ENCODE peak calls at places on chromosomes 5 and 9, in four cellular contexts. X is neuronal stem cell, L is mesenchymal stem cell, D is trophoblast cell. P is an unnamed sample.

GRCh38 chr9:2126331-2126789 is 111.2 kb downstream of the SMARCA2 start:
- DNase-seq in D (no peak), X (no peak), L (peak), P (no peak)

GRCh38 chr5:169801324-169801777 is 164.3 kb downstream of the DOCK2 start:
- DNase-seq in L (peak), X (no peak), D (peak), P (no peak)

GRCh38 chr5:142239394-142240159 is 85.2 kb downstream of the SPRY4 start:
- DNase-seq in L (no peak), D (peak), X (no peak), P (no peak)

GRCh38 chr5:370959-371810 is 49.7 kb downstream of the AHRR start:
- DNase-seq in D (no peak), X (no peak), L (peak), P (peak)

GRCh38 chr9:93256878-93257807 is 73.2 kb downstream of the WNK2 start:
- DNase-seq in D (no peak), L (no peak), X (no peak), P (peak)

GRCh38 chr9:127968717-127969383 is 11.9 kb downstream of the EEIG1 start:
- DNase-seq in L (peak), D (peak), X (no peak), P (no peak)

GRCh38 chr5:77015938-77016569 is 14.2 kb upstream of the AGGF1 start:
- DNase-seq in X (peak), D (peak), L (peak), P (peak)

GRCh38 chr5:41363343-41363986 is 146.9 kb downstream of the PLCXD3 start:
- DNase-seq in X (no peak), D (no peak), L (no peak), P (no peak)

GRCh38 chr5:32462618-32463017 is 18.1 kb upstream of the ZFR start:
- DNase-seq in D (peak), L (peak), X (no peak), P (no peak)

GRCh38 chr5:151141535-151141934 is 16.0 kb downstream of the ANXA6 start:
- DNase-seq in L (no peak), D (no peak), X (no peak), P (peak)

GRCh38 chr5:118722165-118723020 is 266.0 kb downstream of the DTWD2 start:
- DNase-seq in X (no peak), D (peak), L (no peak), P (no peak)
- H2AFZ ChIP-seq in X (no peak), D (no peak), L (no peak), P (no peak)

GRCh38 chr9:132586830-132587483 is 4.6 kb downstream of the BARHL1 start:
- DNase-seq in X (no peak), D (no peak), L (no peak), P (no peak)

GRCh38 chr9:132588501-132589147 is 6.2 kb downstream of the BARHL1 start:
- DNase-seq in L (no peak), D (peak), X (no peak), P (no peak)

GRCh38 chr9:132585954-132586829 is 3.8 kb downstream of the BARHL1 start:
- DNase-seq in L (no peak), X (no peak), D (no peak), P (no peak)

GRCh38 chr9:132588098-132588497 is 5.7 kb downstream of the BARHL1 start:
- DNase-seq in L (no peak), X (no peak), D (no peak), P (no peak)

DNA sequence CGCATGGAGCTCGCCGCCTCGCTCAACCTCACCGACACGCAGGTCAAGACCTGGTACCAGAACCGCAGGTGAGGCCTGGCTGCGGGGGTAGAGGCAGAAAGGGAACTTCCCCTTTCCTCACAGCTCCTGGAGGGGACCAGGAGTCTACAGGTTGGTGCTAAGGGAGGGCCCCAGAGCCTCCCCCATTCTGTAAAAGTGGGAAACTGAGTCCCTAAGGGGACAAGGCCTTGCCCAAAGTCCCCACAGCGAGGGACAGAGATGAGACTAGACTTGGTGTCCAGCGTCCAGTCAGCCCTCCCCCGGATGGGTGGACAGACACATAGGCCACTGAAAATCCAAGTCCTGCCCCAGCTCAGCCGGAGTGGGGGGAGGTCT is 5.1 kb downstream of the BARHL1 start:
- DNase-seq in D (no peak), L (no peak), X (no peak), P (no peak)
- H2BK12ac ChIP-seq in D (no peak), L (no peak), X (no peak), P (no peak)

GRCh38 chr5:180175015-180175431 is 34.0 kb downstream of the RASGEF1C start:
- DNase-seq in D (no peak), X (no peak), L (no peak), P (no peak)

GRCh38 chr5:180173875-180174586 is 35.0 kb downstream of the RASGEF1C start:
- DNase-seq in L (peak), D (no peak), X (no peak), P (no peak)

GRCh38 chr5:180173198-180173544 is 35.8 kb downstream of the RASGEF1C start:
- DNase-seq in L (no peak), X (no peak), D (no peak), P (no peak)

GRCh38 chr5:180176191-180176590 is 32.8 kb downstream of the RASGEF1C start:
- DNase-seq in X (no peak), L (no peak), D (no peak), P (no peak)

GRCh38 chr5:180174587-180174972 is 34.4 kb downstream of the RASGEF1C start:
- DNase-seq in X (no peak), L (no peak), D (no peak), P (no peak)
- H4K91ac ChIP-seq in X (no peak), L (no peak), D (no peak), P (no peak)

GRCh38 chr9:75653750-75654149 is 236.7 kb upstream of the PCSK5 start:
- DNase-seq in L (no peak), D (no peak), X (no peak), P (no peak)

GRCh38 chr9:75648021-75648420 is 242.5 kb upstream of the PCSK5 start:
- DNase-seq in L (no peak), D (no peak), X (no peak), P (no peak)

GRCh38 chr9:75653335-75653734 is 237.1 kb upstream of the PCSK5 start:
- DNase-seq in D (no peak), X (no peak), L (no peak), P (no peak)

GRCh38 chr9:75649060-75649459 is 241.4 kb upstream of the PCSK5 start:
- DNase-seq in L (no peak), X (no peak), D (no peak), P (no peak)

DNA sequence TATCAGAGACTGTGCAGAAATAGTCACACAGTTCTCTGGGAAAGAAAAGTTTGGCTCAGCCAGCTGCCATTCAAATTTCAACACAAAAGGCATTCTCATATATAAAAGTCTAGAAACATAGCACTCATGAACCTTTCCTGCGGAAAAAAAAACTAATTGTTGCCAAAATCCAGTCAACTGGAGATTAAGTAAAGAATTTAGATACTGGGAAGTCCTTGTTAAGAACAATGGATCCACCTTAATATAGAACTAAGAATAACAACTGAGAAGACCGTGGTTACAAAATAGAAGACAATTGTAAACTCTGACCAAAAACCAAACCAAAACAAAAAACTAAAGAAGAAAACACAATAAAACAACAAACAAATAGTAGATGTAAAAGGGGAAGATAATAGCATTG is 238.8 kb upstream of the PCSK5 start:
- DNase-seq in X (no peak), L (no peak), D (no peak), P (no peak)
- H2AFZ ChIP-seq in X (no peak), L (no peak), D (no peak), P (no peak)

GRCh38 chr9:34793428-34793827 is 83.5 kb upstream of the CCL21 start:
- DNase-seq in X (no peak), D (no peak), L (no peak), P (no peak)

GRCh38 chr9:34796924-34797323 is 87.0 kb upstream of the CCL21 start:
- DNase-seq in X (no peak), L (no peak), D (peak), P (peak)

GRCh38 chr9:34797367-34797766 is 87.4 kb upstream of the CCL21 start:
- DNase-seq in D (no peak), L (no peak), X (no peak), P (no peak)
- H2BK12ac ChIP-seq in D (no peak), L (no peak), X (no peak), P (no peak)

GRCh38 chr5:135565691-135566421 is 12.9 kb downstream of the CXCL14 start:
- DNase-seq in X (peak), D (peak), L (peak), P (peak)
- H4K91ac ChIP-seq in X (no peak), D (no peak), L (no peak), P (no peak)

DNA sequence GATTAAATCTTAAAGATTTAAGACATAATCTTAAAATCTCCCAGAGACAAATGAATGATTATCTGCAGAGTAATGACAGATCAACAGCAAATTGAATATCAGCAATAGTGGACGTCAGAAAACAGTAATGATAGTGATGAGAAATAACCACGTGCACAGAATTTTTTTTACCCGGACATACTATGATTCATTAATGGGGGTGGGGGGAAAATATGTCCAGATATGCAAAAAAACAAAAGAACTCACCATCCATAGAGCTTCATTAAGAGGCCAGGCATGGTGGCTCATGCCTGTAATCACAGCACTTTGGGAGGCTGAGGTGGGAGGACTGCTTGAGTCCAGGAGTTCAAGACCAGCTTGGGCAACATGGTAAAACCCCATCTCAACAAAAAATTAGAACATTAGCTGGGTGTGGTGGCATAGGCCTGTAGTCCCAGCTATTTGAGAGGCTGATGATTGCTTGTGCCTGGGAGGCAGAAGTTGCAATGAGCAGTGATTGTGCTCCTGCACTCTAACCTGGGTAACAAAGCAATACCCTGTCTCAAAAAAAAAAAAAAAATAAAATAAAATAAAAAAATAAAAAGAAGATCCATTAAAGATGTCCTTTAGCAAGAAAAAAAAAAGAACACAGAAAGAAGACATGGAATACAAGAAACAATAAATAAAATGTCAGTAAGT is 30.9 kb upstream of the SHOC1 start:
- DNase-seq in X (no peak), D (peak), L (no peak), P (no peak)
- H2AFZ ChIP-seq in X (no peak), D (no peak), L (no peak), P (no peak)

GRCh38 chr5:155839251-155840037 is 487.5 kb upstream of the SGCD start:
- DNase-seq in L (no peak), X (no peak), D (no peak), P (peak)

GRCh38 chr5:155838394-155838793 is 488.6 kb upstream of the SGCD start:
- DNase-seq in X (no peak), L (no peak), D (no peak), P (no peak)

GRCh38 chr5:155836404-155836803 is 490.6 kb upstream of the SGCD start:
- DNase-seq in D (no peak), L (no peak), X (no peak), P (no peak)

GRCh38 chr5:155833282-155833681 is 493.7 kb upstream of the SGCD start:
- DNase-seq in D (no peak), L (no peak), X (no peak), P (no peak)

GRCh38 chr5:155834271-155834975 is 492.5 kb upstream of the SGCD start:
- DNase-seq in D (no peak), L (no peak), X (no peak), P (no peak)
- H2BK12ac ChIP-seq in D (no peak), L (no peak), X (no peak), P (no peak)

P was measured in H9.